ENCODE peak calls at places on chromosomes 4 and X, in ten cellular contexts. L, C, M, G, T, Q, Y, E, R and W are unnamed samples.
A peak's percentile ranks its signal among the peaks of the same experiment; 100 is the strongest.

GRCh38 chr4:176654565-176655216 is 138.0 kb downstream of the VEGFC start:
- DNase-seq in L (no peak), C (no peak), M (no peak), G (no peak), T (no peak), Q (no peak), Y (no peak), E (no peak), R (no peak), W (peak; percentile 50)

GRCh38 chr4:37623940-37624339 is 62.2 kb downstream of the RELL1 start:
- DNase-seq in L (no peak), C (no peak), M (no peak), G (no peak), T (no peak), Q (no peak), Y (no peak), E (no peak), R (no peak), W (no peak)

GRCh38 chrX:68847172-68847571 is 18.4 kb downstream of the EFNB1 start:
- DNase-seq in L (no peak), C (no peak), M (no peak), G (no peak), T (no peak), Q (no peak), Y (no peak), E (no peak), R (no peak), W (no peak)

GRCh38 chr4:4260185-4260751 is 12.2 kb upstream of the TMEM128 start:
- DNase-seq in L (peak; percentile 63), C (no peak), M (no peak), G (peak; percentile 74), T (peak; percentile 89), Q (peak; percentile 2), Y (no peak), E (no peak), R (peak; percentile 65), W (peak; percentile 29)

GRCh38 chrX:3522016-3522690 is 175.7 kb upstream of the MXRA5 start:
- DNase-seq in L (no peak), C (no peak), M (no peak), G (no peak), T (peak; percentile 27), Q (no peak), Y (peak; percentile 75), E (no peak), R (peak; percentile 94), W (peak; percentile 68)

GRCh38 chr4:16204505-16204904 is 21.8 kb downstream of the TAPT1 start:
- DNase-seq in L (no peak), C (no peak), M (no peak), G (no peak), T (no peak), Q (no peak), Y (no peak), E (no peak), R (no peak), W (no peak)

GRCh38 chr4:107069049-107069448 is 32.9 kb upstream of the DKK2 start:
- DNase-seq in L (no peak), C (no peak), M (no peak), G (peak; percentile 7), T (peak; percentile 40), Q (no peak), Y (no peak), E (no peak), R (peak; percentile 84), W (peak; percentile 41)

GRCh38 chr4:166816901-166817300 is 417.4 kb downstream of the SPOCK3 start:
- DNase-seq in L (no peak), C (no peak), M (no peak), G (no peak), T (peak; percentile 29), Q (peak; percentile 34), Y (no peak), E (no peak), R (no peak), W (no peak)

GRCh38 chr4:89497517-89498308 is 190.1 kb upstream of the GPRIN3 start:
- DNase-seq in L (no peak), C (no peak), M (no peak), G (peak; percentile 63), T (peak; percentile 57), Q (no peak), Y (no peak), E (no peak), R (peak; percentile 16), W (no peak)

GRCh38 chr4:1315306-1315705 is 25.6 kb downstream of the MAEA start:
- DNase-seq in L (no peak), C (no peak), M (no peak), G (no peak), T (no peak), Q (no peak), Y (no peak), E (no peak), R (no peak), W (no peak)

GRCh38 chr4:10173039-10173753 is 56.6 kb upstream of the WDR1 start:
- DNase-seq in L (no peak), C (no peak), M (peak; percentile 38), G (no peak), T (peak; percentile 92), Q (no peak), Y (no peak), E (no peak), R (peak; percentile 54), W (no peak)

GRCh38 chr4:73730292-73730691 is 10.1 kb upstream of the CXCL8 start:
- DNase-seq in L (no peak), C (no peak), M (no peak), G (peak; percentile 89), T (no peak), Q (no peak), Y (no peak), E (no peak), R (peak; percentile 89), W (peak; percentile 65)

GRCh38 chr4:164937576-164938270 is 39.7 kb downstream of the TRIM61 start:
- DNase-seq in L (peak; percentile 50), C (peak; percentile 11), M (no peak), G (no peak), T (peak; percentile 17), Q (peak; percentile 81), Y (no peak), E (no peak), R (peak; percentile 67), W (peak; percentile 63)
- TF ChIP-seq CTCF in L (peak; percentile 55), C (peak; percentile 15), M (no peak), G (peak; percentile 42), T (no peak), Q (no peak), Y (peak; percentile 2), E (no peak), R (peak; percentile 25), W (no peak)

GRCh38 chr4:112970903-112971302 is 78.5 kb upstream of the ANK2 start:
- DNase-seq in L (no peak), C (no peak), M (no peak), G (no peak), T (no peak), Q (no peak), Y (no peak), E (no peak), R (no peak), W (no peak)

GRCh38 chr4:112968456-112969159 is 80.8 kb upstream of the ANK2 start:
- DNase-seq in L (no peak), C (no peak), M (no peak), G (peak; percentile 45), T (peak; percentile 32), Q (no peak), Y (no peak), E (no peak), R (peak; percentile 58), W (peak; percentile 36)

GRCh38 chr4:112967109-112967508 is 82.3 kb upstream of the ANK2 start:
- DNase-seq in L (no peak), C (no peak), M (no peak), G (no peak), T (no peak), Q (no peak), Y (no peak), E (no peak), R (no peak), W (no peak)

DNA sequence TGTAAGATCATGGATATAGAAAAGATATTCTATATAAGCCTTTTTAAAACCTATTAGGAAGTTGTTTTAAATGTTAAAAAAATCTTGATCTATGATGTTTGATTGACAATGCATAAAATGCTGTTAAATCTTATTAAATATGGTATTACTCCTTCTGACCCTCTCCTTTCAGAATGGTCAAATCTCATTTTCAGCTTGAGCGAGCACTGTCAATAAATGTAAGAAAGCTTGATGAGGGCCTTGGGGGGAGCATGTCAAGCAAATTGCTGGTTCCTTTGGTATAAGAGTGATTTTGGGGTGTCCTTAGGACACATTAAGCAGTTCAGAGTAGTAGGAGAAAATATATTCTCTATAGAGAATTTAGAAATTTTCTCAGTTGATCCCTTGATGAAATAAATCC is 82.8 kb upstream of the ANK2 start:
- DNase-seq in L (no peak), C (no peak), M (no peak), G (no peak), T (no peak), Q (no peak), Y (no peak), E (no peak), R (no peak), W (no peak)
- H3K4me3 ChIP-seq in L (no peak overlapping the region), C (no peak overlapping the region), M (no peak overlapping the region), G (no peak overlapping the region), T (no peak overlapping the region), Q (no peak overlapping the region), Y (no peak overlapping the region), E (no peak overlapping the region), R (no peak overlapping the region), W (no peak overlapping the region)

GRCh38 chr4:87840149-87840548 is 7.4 kb downstream of the MEPE start:
- DNase-seq in L (no peak), C (no peak), M (no peak), G (no peak), T (no peak), Q (no peak), Y (no peak), E (no peak), R (no peak), W (no peak)

GRCh38 chr4:87839309-87839946 is 6.7 kb downstream of the MEPE start:
- DNase-seq in L (peak; percentile 45), C (peak; percentile 49), M (no peak), G (peak; percentile 45), T (peak; percentile 68), Q (peak; percentile 57), Y (no peak), E (no peak), R (peak; percentile 56), W (peak; percentile 69)

GRCh38 chr4:87835192-87835591 is 2.4 kb downstream of the MEPE start:
- DNase-seq in L (no peak), C (no peak), M (no peak), G (peak; percentile 9), T (no peak), Q (no peak), Y (no peak), E (no peak), R (peak; percentile 14), W (no peak)

GRCh38 chr4:87835732-87836131 is 3.0 kb downstream of the MEPE start:
- DNase-seq in L (no peak), C (no peak), M (no peak), G (peak; percentile 80), T (no peak), Q (no peak), Y (no peak), E (no peak), R (peak; percentile 10), W (peak; percentile 6)

GRCh38 chr4:87838207-87838606 is 5.4 kb downstream of the MEPE start:
- DNase-seq in L (peak; percentile 14), C (no peak), M (no peak), G (peak; percentile 53), T (peak; percentile 24), Q (peak; percentile 35), Y (no peak), E (no peak), R (peak; percentile 33), W (no peak)
- TF ChIP-seq CTCF in L (peak; percentile 25), C (peak; percentile 46), M (no peak), G (peak; percentile 72), T (peak; percentile 47), Q (peak; percentile 4), Y (peak; percentile 16), E (peak; percentile 34), R (peak; percentile 52), W (peak; percentile 36)

GRCh38 chrX:153924149-153924861 is 1.8 kb downstream of the ARHGAP4 start:
- DNase-seq in L (peak; percentile 69), C (peak; percentile 64), M (no peak), G (peak; percentile 42), T (peak; percentile 64), Q (peak; percentile 67), Y (no peak), E (no peak), R (peak; percentile 33), W (peak; percentile 61)
- H3K4me3 ChIP-seq in L (peak overlapping the region; percentile 87), C (no peak overlapping the region), M (no peak overlapping the region), G (no peak overlapping the region), T (no peak overlapping the region), Q (no peak overlapping the region), Y (no peak overlapping the region), E (peak overlapping the region; percentile 71), R (no peak overlapping the region), W (no peak overlapping the region)